ENCODE peak calls at places on chromosome 16, in eight cellular contexts. One of them, this sample, is unnamed.

GRCh38 chr16:22189473-22190168 is 16.5 kb upstream of the EEF2K start:
- DNase-seq in memory B cell: no peak
- DNase-seq in iris pigment epithelial cell: peak
- DNase-seq in mesothelial cell of epicardium: no peak
- DNase-seq in Right ventricle myocardium superior: peak
- DNase-seq in fibroblast of lung: peak
- DNase-seq in NCI-H1105: no peak
- DNase-seq in naive thymus-derived CD8-positive, alpha-beta T cell: peak
- DNase-seq in this sample: no peak

GRCh38 chr16:76207270-76207669 is 69.9 kb upstream of the CNTNAP4 start:
- DNase-seq in memory B cell: no peak
- DNase-seq in iris pigment epithelial cell: no peak
- DNase-seq in mesothelial cell of epicardium: no peak
- DNase-seq in Right ventricle myocardium superior: no peak
- DNase-seq in fibroblast of lung: no peak
- DNase-seq in NCI-H1105: no peak
- DNase-seq in naive thymus-derived CD8-positive, alpha-beta T cell: no peak
- DNase-seq in this sample: no peak

GRCh38 chr16:72530434-72530833 is 358.5 kb upstream of the PMFBP1 start:
- DNase-seq in memory B cell: no peak
- DNase-seq in iris pigment epithelial cell: peak
- DNase-seq in mesothelial cell of epicardium: no peak
- DNase-seq in Right ventricle myocardium superior: no peak
- DNase-seq in fibroblast of lung: peak
- DNase-seq in NCI-H1105: no peak
- DNase-seq in naive thymus-derived CD8-positive, alpha-beta T cell: no peak
- DNase-seq in this sample: no peak

GRCh38 chr16:11047057-11047456 is 102.7 kb downstream of the CLEC16A start:
- DNase-seq in memory B cell: no peak
- DNase-seq in iris pigment epithelial cell: peak
- DNase-seq in mesothelial cell of epicardium: no peak
- DNase-seq in Right ventricle myocardium superior: no peak
- DNase-seq in fibroblast of lung: peak
- DNase-seq in NCI-H1105: no peak
- DNase-seq in naive thymus-derived CD8-positive, alpha-beta T cell: no peak
- DNase-seq in this sample: no peak

GRCh38 chr16:754208-755097 is 6.1 kb upstream of the MSLN start:
- DNase-seq in memory B cell: no peak
- DNase-seq in iris pigment epithelial cell: no peak
- DNase-seq in mesothelial cell of epicardium: no peak
- DNase-seq in Right ventricle myocardium superior: no peak
- DNase-seq in fibroblast of lung: no peak
- DNase-seq in NCI-H1105: no peak
- DNase-seq in naive thymus-derived CD8-positive, alpha-beta T cell: no peak
- DNase-seq in this sample: no peak

GRCh38 chr16:88656291-88656980 is 5.6 kb upstream of the CYBA start:
- DNase-seq in memory B cell: no peak
- DNase-seq in iris pigment epithelial cell: no peak
- DNase-seq in mesothelial cell of epicardium: no peak
- DNase-seq in Right ventricle myocardium superior: no peak
- DNase-seq in fibroblast of lung: no peak
- DNase-seq in NCI-H1105: no peak
- DNase-seq in naive thymus-derived CD8-positive, alpha-beta T cell: no peak
- DNase-seq in this sample: no peak

GRCh38 chr16:70437582-70438324 is 1.1 kb downstream of the ST3GAL2 start:
- DNase-seq in memory B cell: no peak
- DNase-seq in iris pigment epithelial cell: peak
- DNase-seq in mesothelial cell of epicardium: no peak
- DNase-seq in Right ventricle myocardium superior: no peak
- DNase-seq in fibroblast of lung: peak
- DNase-seq in NCI-H1105: no peak
- DNase-seq in naive thymus-derived CD8-positive, alpha-beta T cell: no peak
- DNase-seq in this sample: no peak

GRCh38 chr16:11783319-11784047 is 13.6 kb downstream of the ZC3H7A start:
- DNase-seq in memory B cell: peak
- DNase-seq in iris pigment epithelial cell: peak
- DNase-seq in mesothelial cell of epicardium: no peak
- DNase-seq in Right ventricle myocardium superior: no peak
- DNase-seq in fibroblast of lung: peak
- DNase-seq in NCI-H1105: no peak
- DNase-seq in naive thymus-derived CD8-positive, alpha-beta T cell: peak
- DNase-seq in this sample: no peak

GRCh38 chr16:89455178-89455577 is 35.2 kb downstream of the ANKRD11 start:
- DNase-seq in memory B cell: no peak
- DNase-seq in iris pigment epithelial cell: no peak
- DNase-seq in mesothelial cell of epicardium: no peak
- DNase-seq in Right ventricle myocardium superior: no peak
- DNase-seq in fibroblast of lung: no peak
- DNase-seq in NCI-H1105: no peak
- DNase-seq in naive thymus-derived CD8-positive, alpha-beta T cell: no peak
- DNase-seq in this sample: no peak

GRCh38 chr16:89175280-89176146 is 4.0 kb downstream of the CDH15 start:
- DNase-seq in memory B cell: no peak
- DNase-seq in iris pigment epithelial cell: no peak
- DNase-seq in mesothelial cell of epicardium: no peak
- DNase-seq in Right ventricle myocardium superior: no peak
- DNase-seq in fibroblast of lung: no peak
- DNase-seq in NCI-H1105: no peak
- DNase-seq in naive thymus-derived CD8-positive, alpha-beta T cell: no peak
- DNase-seq in this sample: no peak

GRCh38 chr16:67244387-67245188 is 2.7 kb downstream of the FHOD1 start:
- DNase-seq in memory B cell: peak
- DNase-seq in iris pigment epithelial cell: peak
- DNase-seq in mesothelial cell of epicardium: no peak
- DNase-seq in Right ventricle myocardium superior: peak
- DNase-seq in fibroblast of lung: peak
- DNase-seq in NCI-H1105: no peak
- DNase-seq in naive thymus-derived CD8-positive, alpha-beta T cell: peak
- DNase-seq in this sample: no peak

GRCh38 chr16:72036098-72036497 is 18.2 kb upstream of the HP start:
- DNase-seq in memory B cell: no peak
- DNase-seq in iris pigment epithelial cell: no peak
- DNase-seq in mesothelial cell of epicardium: no peak
- DNase-seq in Right ventricle myocardium superior: no peak
- DNase-seq in fibroblast of lung: no peak
- DNase-seq in NCI-H1105: no peak
- DNase-seq in naive thymus-derived CD8-positive, alpha-beta T cell: no peak
- DNase-seq in this sample: no peak

GRCh38 chr16:70809392-70810060 is 8.6 kb upstream of the VAC14 start:
- DNase-seq in memory B cell: no peak
- DNase-seq in iris pigment epithelial cell: no peak
- DNase-seq in mesothelial cell of epicardium: no peak
- DNase-seq in Right ventricle myocardium superior: no peak
- DNase-seq in fibroblast of lung: no peak
- DNase-seq in NCI-H1105: no peak
- DNase-seq in naive thymus-derived CD8-positive, alpha-beta T cell: no peak
- DNase-seq in this sample: no peak

GRCh38 chr16:1019234-1019933 is 37.8 kb downstream of the SOX8 start:
- DNase-seq in memory B cell: no peak
- DNase-seq in iris pigment epithelial cell: peak
- DNase-seq in mesothelial cell of epicardium: no peak
- DNase-seq in Right ventricle myocardium superior: peak
- DNase-seq in fibroblast of lung: no peak
- DNase-seq in NCI-H1105: no peak
- DNase-seq in naive thymus-derived CD8-positive, alpha-beta T cell: no peak
- DNase-seq in this sample: no peak

GRCh38 chr16:67339453-67339852 is 12.8 kb downstream of the LRRC36 start:
- DNase-seq in memory B cell: no peak
- DNase-seq in iris pigment epithelial cell: peak
- DNase-seq in mesothelial cell of epicardium: no peak
- DNase-seq in Right ventricle myocardium superior: no peak
- DNase-seq in fibroblast of lung: peak
- DNase-seq in NCI-H1105: no peak
- DNase-seq in naive thymus-derived CD8-positive, alpha-beta T cell: no peak
- DNase-seq in this sample: no peak

GRCh38 chr16:30985401-30986128 is 558 bp downstream of the HSD3B7 start:
- DNase-seq in memory B cell: no peak
- DNase-seq in iris pigment epithelial cell: no peak
- DNase-seq in mesothelial cell of epicardium: no peak
- DNase-seq in Right ventricle myocardium superior: no peak
- DNase-seq in fibroblast of lung: no peak
- DNase-seq in NCI-H1105: peak
- DNase-seq in naive thymus-derived CD8-positive, alpha-beta T cell: no peak
- DNase-seq in this sample: no peak

GRCh38 chr16:4679854-4680636 is 13.3 kb upstream of the NUDT16L1 start:
- DNase-seq in memory B cell: no peak
- DNase-seq in iris pigment epithelial cell: no peak
- DNase-seq in mesothelial cell of epicardium: no peak
- DNase-seq in Right ventricle myocardium superior: peak
- DNase-seq in fibroblast of lung: peak
- DNase-seq in NCI-H1105: no peak
- DNase-seq in naive thymus-derived CD8-positive, alpha-beta T cell: no peak
- DNase-seq in this sample: no peak

GRCh38 chr16:77613115-77613514 is 109.2 kb upstream of the NUDT7 start:
- DNase-seq in memory B cell: no peak
- DNase-seq in iris pigment epithelial cell: peak
- DNase-seq in mesothelial cell of epicardium: no peak
- DNase-seq in Right ventricle myocardium superior: no peak
- DNase-seq in fibroblast of lung: no peak
- DNase-seq in NCI-H1105: no peak
- DNase-seq in naive thymus-derived CD8-positive, alpha-beta T cell: no peak
- DNase-seq in this sample: no peak

GRCh38 chr16:31484491-31485171 is 1.7 kb downstream of the SLC5A2 start:
- DNase-seq in memory B cell: no peak
- DNase-seq in iris pigment epithelial cell: no peak
- DNase-seq in mesothelial cell of epicardium: no peak
- DNase-seq in Right ventricle myocardium superior: no peak
- DNase-seq in fibroblast of lung: no peak
- DNase-seq in NCI-H1105: no peak
- DNase-seq in naive thymus-derived CD8-positive, alpha-beta T cell: no peak
- DNase-seq in this sample: no peak

GRCh38 chr16:88539261-88539651 is 30.9 kb upstream of the ZC3H18 start:
- DNase-seq in memory B cell: no peak
- DNase-seq in iris pigment epithelial cell: no peak
- DNase-seq in mesothelial cell of epicardium: no peak
- DNase-seq in Right ventricle myocardium superior: no peak
- DNase-seq in fibroblast of lung: no peak
- DNase-seq in NCI-H1105: no peak
- DNase-seq in naive thymus-derived CD8-positive, alpha-beta T cell: no peak
- DNase-seq in this sample: no peak

This sample was measured in osteocyte.